ENCODE peak calls at places on chromosome 2, in ten cellular contexts. One of them, this sample, is unnamed.

GRCh38 chr2:155157065-155157464 is 458.6 kb downstream of the KCNJ3 start:
- DNase-seq in astrocyte of the spinal cord: no peak
- DNase-seq in tibial artery: no peak
- DNase-seq in left cardiac atrium: no peak
- DNase-seq in T-cell: no peak
- DNase-seq in pulmonary artery endothelial cell: no peak
- DNase-seq in SHP77 treated with DMSO at 0.1 percent for 48 hours: no peak
- DNase-seq in hepatic stellate cell: no peak
- DNase-seq in GDM1: no peak
- DNase-seq in stimulated activated CD4-positive, alpha-beta T cell treated with anti-CD3 and anti-CD28 coated beads, Interleukin-4, amount 100 ng/mL, for 4 hours: no peak
- DNase-seq in this sample: no peak

GRCh38 chr2:190117305-190117704 is 54.8 kb upstream of the MSTN start:
- DNase-seq in pulmonary artery endothelial cell: no peak
- DNase-seq in left cardiac atrium: no peak
- DNase-seq in stimulated activated CD4-positive, alpha-beta T cell treated with anti-CD3 and anti-CD28 coated beads, Interleukin-4, amount 100 ng/mL, for 4 hours: no peak
- DNase-seq in GDM1: no peak
- DNase-seq in T-cell: no peak
- DNase-seq in tibial artery: no peak
- DNase-seq in hepatic stellate cell: no peak
- DNase-seq in astrocyte of the spinal cord: no peak
- DNase-seq in SHP77 treated with DMSO at 0.1 percent for 48 hours: no peak
- DNase-seq in this sample: no peak

GRCh38 chr2:59690849-59691248 is 862.6 kb downstream of the BCL11A start:
- DNase-seq in astrocyte of the spinal cord: no peak
- DNase-seq in tibial artery: no peak
- DNase-seq in hepatic stellate cell: no peak
- DNase-seq in left cardiac atrium: no peak
- DNase-seq in pulmonary artery endothelial cell: no peak
- DNase-seq in SHP77 treated with DMSO at 0.1 percent for 48 hours: no peak
- DNase-seq in GDM1: no peak
- DNase-seq in stimulated activated CD4-positive, alpha-beta T cell treated with anti-CD3 and anti-CD28 coated beads, Interleukin-4, amount 100 ng/mL, for 4 hours: no peak
- DNase-seq in T-cell: no peak
- DNase-seq in this sample: no peak

GRCh38 chr2:127421116-127421800 is 3.0 kb downstream of the PROC start:
- DNase-seq in hepatic stellate cell: no peak
- DNase-seq in stimulated activated CD4-positive, alpha-beta T cell treated with anti-CD3 and anti-CD28 coated beads, Interleukin-4, amount 100 ng/mL, for 4 hours: no peak
- DNase-seq in pulmonary artery endothelial cell: no peak
- DNase-seq in SHP77 treated with DMSO at 0.1 percent for 48 hours: no peak
- DNase-seq in left cardiac atrium: no peak
- DNase-seq in tibial artery: no peak
- DNase-seq in T-cell: no peak
- DNase-seq in GDM1: no peak
- DNase-seq in astrocyte of the spinal cord: no peak
- DNase-seq in this sample: no peak

GRCh38 chr2:100876231-100876860 is 56.4 kb downstream of the NPAS2 start:
- DNase-seq in SHP77 treated with DMSO at 0.1 percent for 48 hours: no peak
- DNase-seq in T-cell: no peak
- DNase-seq in hepatic stellate cell: no peak
- DNase-seq in pulmonary artery endothelial cell: no peak
- DNase-seq in GDM1: no peak
- DNase-seq in astrocyte of the spinal cord: peak; percentile 53
- DNase-seq in tibial artery: no peak
- DNase-seq in stimulated activated CD4-positive, alpha-beta T cell treated with anti-CD3 and anti-CD28 coated beads, Interleukin-4, amount 100 ng/mL, for 4 hours: peak; percentile 7
- DNase-seq in left cardiac atrium: no peak
- DNase-seq in this sample: peak; percentile 44

GRCh38 chr2:42971947-42972736 is 179.8 kb upstream of the HAAO start:
- DNase-seq in left cardiac atrium: no peak
- DNase-seq in GDM1: no peak
- DNase-seq in hepatic stellate cell: no peak
- DNase-seq in stimulated activated CD4-positive, alpha-beta T cell treated with anti-CD3 and anti-CD28 coated beads, Interleukin-4, amount 100 ng/mL, for 4 hours: no peak
- DNase-seq in pulmonary artery endothelial cell: no peak
- DNase-seq in astrocyte of the spinal cord: no peak
- DNase-seq in SHP77 treated with DMSO at 0.1 percent for 48 hours: no peak
- DNase-seq in T-cell: no peak
- DNase-seq in tibial artery: no peak
- DNase-seq in this sample: no peak

GRCh38 chr2:133841905-133842304 is 273.6 kb upstream of the NCKAP5 start:
- DNase-seq in left cardiac atrium: peak; percentile 57
- DNase-seq in hepatic stellate cell: peak; percentile 95
- DNase-seq in pulmonary artery endothelial cell: peak; percentile 88
- DNase-seq in stimulated activated CD4-positive, alpha-beta T cell treated with anti-CD3 and anti-CD28 coated beads, Interleukin-4, amount 100 ng/mL, for 4 hours: no peak
- DNase-seq in tibial artery: no peak
- DNase-seq in astrocyte of the spinal cord: peak; percentile 95
- DNase-seq in SHP77 treated with DMSO at 0.1 percent for 48 hours: no peak
- DNase-seq in T-cell: no peak
- DNase-seq in GDM1: no peak
- DNase-seq in this sample: peak; percentile 81

GRCh38 chr2:102262218-102263129 is 48.9 kb upstream of the IL1RL1 start:
- DNase-seq in T-cell: no peak
- DNase-seq in SHP77 treated with DMSO at 0.1 percent for 48 hours: no peak
- DNase-seq in tibial artery: no peak
- DNase-seq in stimulated activated CD4-positive, alpha-beta T cell treated with anti-CD3 and anti-CD28 coated beads, Interleukin-4, amount 100 ng/mL, for 4 hours: no peak
- DNase-seq in pulmonary artery endothelial cell: no peak
- DNase-seq in hepatic stellate cell: no peak
- DNase-seq in astrocyte of the spinal cord: no peak
- DNase-seq in GDM1: no peak
- DNase-seq in left cardiac atrium: no peak
- DNase-seq in this sample: no peak

GRCh38 chr2:241608881-241609280 is 28.1 kb downstream of the THAP4 start:
- DNase-seq in left cardiac atrium: no peak
- DNase-seq in T-cell: no peak
- DNase-seq in pulmonary artery endothelial cell: no peak
- DNase-seq in GDM1: no peak
- DNase-seq in SHP77 treated with DMSO at 0.1 percent for 48 hours: no peak
- DNase-seq in stimulated activated CD4-positive, alpha-beta T cell treated with anti-CD3 and anti-CD28 coated beads, Interleukin-4, amount 100 ng/mL, for 4 hours: no peak
- DNase-seq in astrocyte of the spinal cord: no peak
- DNase-seq in tibial artery: no peak
- DNase-seq in hepatic stellate cell: no peak
- DNase-seq in this sample: peak; percentile 74

GRCh38 chr2:22011048-22011447 is 887.3 kb downstream of the TDRD15 start:
- DNase-seq in tibial artery: no peak
- DNase-seq in stimulated activated CD4-positive, alpha-beta T cell treated with anti-CD3 and anti-CD28 coated beads, Interleukin-4, amount 100 ng/mL, for 4 hours: no peak
- DNase-seq in hepatic stellate cell: no peak
- DNase-seq in SHP77 treated with DMSO at 0.1 percent for 48 hours: no peak
- DNase-seq in astrocyte of the spinal cord: no peak
- DNase-seq in T-cell: no peak
- DNase-seq in pulmonary artery endothelial cell: no peak
- DNase-seq in GDM1: no peak
- DNase-seq in left cardiac atrium: no peak
- DNase-seq in this sample: no peak

GRCh38 chr2:133054297-133054696 is 384.3 kb upstream of the LYPD1 start:
- DNase-seq in SHP77 treated with DMSO at 0.1 percent for 48 hours: no peak
- DNase-seq in tibial artery: no peak
- DNase-seq in hepatic stellate cell: peak; percentile 17
- DNase-seq in stimulated activated CD4-positive, alpha-beta T cell treated with anti-CD3 and anti-CD28 coated beads, Interleukin-4, amount 100 ng/mL, for 4 hours: no peak
- DNase-seq in GDM1: no peak
- DNase-seq in astrocyte of the spinal cord: peak; percentile 12
- DNase-seq in T-cell: no peak
- DNase-seq in pulmonary artery endothelial cell: no peak
- DNase-seq in left cardiac atrium: no peak
- DNase-seq in this sample: no peak

GRCh38 chr2:191280304-191280703 is 35.1 kb downstream of the MYO1B start:
- DNase-seq in left cardiac atrium: no peak
- DNase-seq in GDM1: no peak
- DNase-seq in astrocyte of the spinal cord: no peak
- DNase-seq in tibial artery: no peak
- DNase-seq in hepatic stellate cell: no peak
- DNase-seq in pulmonary artery endothelial cell: no peak
- DNase-seq in SHP77 treated with DMSO at 0.1 percent for 48 hours: no peak
- DNase-seq in T-cell: no peak
- DNase-seq in stimulated activated CD4-positive, alpha-beta T cell treated with anti-CD3 and anti-CD28 coated beads, Interleukin-4, amount 100 ng/mL, for 4 hours: no peak
- DNase-seq in this sample: no peak

GRCh38 chr2:169082995-169083394 is 13.6 kb downstream of the DHRS9 start:
- DNase-seq in GDM1: no peak
- DNase-seq in stimulated activated CD4-positive, alpha-beta T cell treated with anti-CD3 and anti-CD28 coated beads, Interleukin-4, amount 100 ng/mL, for 4 hours: no peak
- DNase-seq in left cardiac atrium: no peak
- DNase-seq in SHP77 treated with DMSO at 0.1 percent for 48 hours: no peak
- DNase-seq in T-cell: no peak
- DNase-seq in hepatic stellate cell: no peak
- DNase-seq in pulmonary artery endothelial cell: no peak
- DNase-seq in astrocyte of the spinal cord: no peak
- DNase-seq in tibial artery: no peak
- DNase-seq in this sample: no peak

GRCh38 chr2:156826342-156826933 is 390.3 kb downstream of the GPD2 start:
- DNase-seq in T-cell: no peak
- DNase-seq in SHP77 treated with DMSO at 0.1 percent for 48 hours: no peak
- DNase-seq in stimulated activated CD4-positive, alpha-beta T cell treated with anti-CD3 and anti-CD28 coated beads, Interleukin-4, amount 100 ng/mL, for 4 hours: no peak
- DNase-seq in pulmonary artery endothelial cell: no peak
- DNase-seq in GDM1: no peak
- DNase-seq in hepatic stellate cell: no peak
- DNase-seq in left cardiac atrium: no peak
- DNase-seq in astrocyte of the spinal cord: peak; percentile 82
- DNase-seq in tibial artery: no peak
- DNase-seq in this sample: peak; percentile 71

GRCh38 chr2:209209943-209210342 is 213.9 kb upstream of the MAP2 start:
- DNase-seq in left cardiac atrium: no peak
- DNase-seq in T-cell: no peak
- DNase-seq in SHP77 treated with DMSO at 0.1 percent for 48 hours: no peak
- DNase-seq in stimulated activated CD4-positive, alpha-beta T cell treated with anti-CD3 and anti-CD28 coated beads, Interleukin-4, amount 100 ng/mL, for 4 hours: no peak
- DNase-seq in tibial artery: no peak
- DNase-seq in GDM1: no peak
- DNase-seq in astrocyte of the spinal cord: no peak
- DNase-seq in hepatic stellate cell: no peak
- DNase-seq in pulmonary artery endothelial cell: no peak
- DNase-seq in this sample: no peak

GRCh38 chr2:168196764-168197180 is 50.6 kb downstream of the STK39 start:
- DNase-seq in astrocyte of the spinal cord: no peak
- DNase-seq in pulmonary artery endothelial cell: no peak
- DNase-seq in left cardiac atrium: no peak
- DNase-seq in GDM1: no peak
- DNase-seq in SHP77 treated with DMSO at 0.1 percent for 48 hours: no peak
- DNase-seq in T-cell: no peak
- DNase-seq in tibial artery: no peak
- DNase-seq in stimulated activated CD4-positive, alpha-beta T cell treated with anti-CD3 and anti-CD28 coated beads, Interleukin-4, amount 100 ng/mL, for 4 hours: no peak
- DNase-seq in hepatic stellate cell: no peak
- DNase-seq in this sample: no peak

GRCh38 chr2:217102941-217103340 is 243.1 kb upstream of the TNP1 start:
- DNase-seq in astrocyte of the spinal cord: peak; percentile 16
- DNase-seq in tibial artery: no peak
- DNase-seq in left cardiac atrium: no peak
- DNase-seq in SHP77 treated with DMSO at 0.1 percent for 48 hours: no peak
- DNase-seq in GDM1: no peak
- DNase-seq in T-cell: no peak
- DNase-seq in hepatic stellate cell: no peak
- DNase-seq in stimulated activated CD4-positive, alpha-beta T cell treated with anti-CD3 and anti-CD28 coated beads, Interleukin-4, amount 100 ng/mL, for 4 hours: no peak
- DNase-seq in pulmonary artery endothelial cell: no peak
- DNase-seq in this sample: peak; percentile 68

GRCh38 chr2:26193578-26194231 is 20.8 kb downstream of the GAREM2 start:
- DNase-seq in tibial artery: no peak
- DNase-seq in pulmonary artery endothelial cell: no peak
- DNase-seq in GDM1: no peak
- DNase-seq in T-cell: no peak
- DNase-seq in stimulated activated CD4-positive, alpha-beta T cell treated with anti-CD3 and anti-CD28 coated beads, Interleukin-4, amount 100 ng/mL, for 4 hours: no peak
- DNase-seq in left cardiac atrium: no peak
- DNase-seq in astrocyte of the spinal cord: no peak
- DNase-seq in SHP77 treated with DMSO at 0.1 percent for 48 hours: no peak
- DNase-seq in hepatic stellate cell: no peak
- DNase-seq in this sample: no peak

GRCh38 chr2:173248381-173248780 is 106.3 kb upstream of the CDCA7 start:
- DNase-seq in SHP77 treated with DMSO at 0.1 percent for 48 hours: no peak
- DNase-seq in stimulated activated CD4-positive, alpha-beta T cell treated with anti-CD3 and anti-CD28 coated beads, Interleukin-4, amount 100 ng/mL, for 4 hours: no peak
- DNase-seq in hepatic stellate cell: no peak
- DNase-seq in tibial artery: no peak
- DNase-seq in pulmonary artery endothelial cell: no peak
- DNase-seq in astrocyte of the spinal cord: no peak
- DNase-seq in T-cell: no peak
- DNase-seq in left cardiac atrium: no peak
- DNase-seq in GDM1: no peak
- DNase-seq in this sample: no peak